ENCODE peak calls at places on chromosomes 11 and 22, in six cellular contexts. E is gastrocnemius medialis, C is BJ, M is K562, W is astrocyte of the cerebellum, Y is fibroblast of mammary gland. V is an unnamed sample.

GRCh38 chr11:26849009-26849408 is 127.1 kb upstream of the SLC5A12 start:
- DNase-seq in Y (no peak), C (no peak), M (no peak), W (no peak), E (peak; percentile 28), V (no peak)

GRCh38 chr11:118883368-118884071 is at the start of gene CXCR5:
- DNase-seq in C (no peak), W (no peak), M (no peak), Y (no peak), E (no peak), V (no peak)

GRCh38 chr22:25485626-25486545 is 78.6 kb upstream of the GRK3 start:
- DNase-seq in W (no peak), C (no peak), E (no peak), Y (no peak), M (no peak), V (no peak)

GRCh38 chr11:67165595-67165994 is 46.5 kb downstream of the KDM2A start:
- DNase-seq in M (no peak), C (no peak), Y (no peak), W (no peak), E (no peak), V (no peak)

GRCh38 chr11:2539761-2540520 is 95.1 kb downstream of the KCNQ1 start:
- DNase-seq in W (no peak), Y (no peak), C (no peak), M (no peak), E (no peak), V (no peak)

GRCh38 chr11:61975638-61976419 is 8.4 kb upstream of the FTH1 start:
- DNase-seq in Y (no peak), W (no peak), C (no peak), M (no peak), E (no peak), V (no peak)

GRCh38 chr22:29470159-29470855 is 9.7 kb upstream of the NEFH start:
- DNase-seq in E (no peak), M (peak; percentile 80), Y (peak; percentile 26), W (no peak), C (no peak), V (peak; percentile 20)

GRCh38 chr11:86488553-86488952 is 113.9 kb downstream of the CCDC81 start:
- DNase-seq in E (no peak), W (no peak), M (no peak), Y (peak; percentile 35), C (no peak), V (no peak)

GRCh38 chr11:108609681-108610080 is 16.1 kb upstream of the EXPH5 start:
- DNase-seq in M (no peak), E (no peak), W (no peak), Y (peak; percentile 42), C (no peak), V (peak; percentile 75)

GRCh38 chr11:66728760-66729385 is at the start of gene SPTBN2:
- DNase-seq in M (peak; percentile 77), Y (no peak), E (no peak), C (no peak), W (no peak), V (peak; percentile 18)

GRCh38 chr11:99368579-99368978 is 347.8 kb downstream of the CNTN5 start:
- DNase-seq in M (no peak), E (no peak), Y (peak; percentile 28), W (peak; percentile 24), C (no peak), V (peak; percentile 57)

GRCh38 chr11:128884703-128885338 is 6.3 kb upstream of the KCNJ5 start:
- DNase-seq in E (peak; percentile 45), Y (peak; percentile 68), C (peak; percentile 14), W (peak; percentile 49), M (peak; percentile 61), V (peak; percentile 54)

GRCh38 chr11:2769409-2769778 is 69.6 kb upstream of the KCNQ1OT1 start:
- DNase-seq in E (no peak), C (no peak), M (no peak), Y (no peak), W (no peak), V (no peak)

GRCh38 chr11:34415538-34415937 is 23.2 kb upstream of the CAT start:
- DNase-seq in C (no peak), E (no peak), M (no peak), W (no peak), Y (no peak), V (no peak)

GRCh38 chr11:18700375-18700774 is 1.8 kb downstream of the TMEM86A start:
- DNase-seq in C (no peak), M (no peak), W (no peak), E (no peak), Y (no peak), V (no peak)

GRCh38 chr11:133697161-133697560 is 148.2 kb downstream of the SPATA19 start:
- DNase-seq in W (no peak), Y (no peak), E (peak; percentile 5), M (no peak), C (no peak), V (no peak)

GRCh38 chr11:132242662-132243061 is 872.2 kb downstream of the NTM start:
- DNase-seq in C (no peak), W (no peak), E (no peak), Y (no peak), M (no peak), V (no peak)

GRCh38 chr22:31754813-31755212 is 994 bp downstream of the DEPDC5 start:
- DNase-seq in C (no peak), E (no peak), Y (peak; percentile 28), W (no peak), M (no peak), V (no peak)

GRCh38 chr22:17369553-17370035 is 334 bp downstream of the CECR2 start:
- DNase-seq in M (peak; percentile 25), W (no peak), E (no peak), Y (no peak), C (no peak), V (peak; percentile 48)

GRCh38 chr22:31637938-31638618 is 23.9 kb downstream of the PISD start:
- DNase-seq in Y (peak; percentile 51), M (peak; percentile 5), E (no peak), C (no peak), W (no peak), V (no peak)

GRCh38 chr11:976431-977160 is 50.9 kb downstream of the AP2A2 start:
- DNase-seq in C (no peak), E (no peak), Y (peak; percentile 71), M (no peak), W (peak; percentile 60), V (peak; percentile 47)

GRCh38 chr11:134572741-134573675 is 161.0 kb upstream of the B3GAT1 start:
- DNase-seq in W (no peak), C (no peak), E (no peak), M (no peak), Y (no peak), V (no peak)

GRCh38 chr11:128857341-128857740 is 9.8 kb downstream of the KCNJ1 start:
- DNase-seq in C (no peak), M (no peak), Y (no peak), E (no peak), W (no peak), V (no peak)

GRCh38 chr22:22368516-22368915 is 123.9 kb downstream of the VPREB1 start:
- DNase-seq in C (no peak), Y (no peak), E (no peak), W (no peak), M (peak; percentile 16), V (no peak)

GRCh38 chr22:22371031-22371541 is 126.5 kb downstream of the VPREB1 start:
- DNase-seq in C (no peak), W (no peak), M (peak; percentile 76), E (no peak), Y (peak; percentile 1), V (no peak)

GRCh38 chr22:22372063-22372462 is 127.5 kb downstream of the VPREB1 start:
- DNase-seq in M (no peak), E (no peak), Y (no peak), C (no peak), W (no peak), V (no peak)

GRCh38 chr22:22366478-22366988 is 121.9 kb downstream of the VPREB1 start:
- DNase-seq in C (no peak), M (no peak), Y (no peak), E (no peak), W (no peak), V (no peak)

GRCh38 chr22:22369962-22370265 is 125.3 kb downstream of the VPREB1 start:
- DNase-seq in C (no peak), E (no peak), M (peak; percentile 21), W (no peak), Y (no peak), V (no peak)
- H3K4me3 ChIP-seq in C (no peak overlapping the region), E (no peak overlapping the region), M (no peak overlapping the region), W (no peak overlapping the region), Y (no peak overlapping the region), V (no peak overlapping the region)

GRCh38 chr22:49436056-49436455 is 391.6 kb downstream of the BRD1 start:
- DNase-seq in M (no peak), E (no peak), Y (no peak), C (no peak), W (no peak), V (no peak)

GRCh38 chr22:49437956-49438355 is 389.7 kb downstream of the BRD1 start:
- DNase-seq in M (no peak), W (no peak), Y (no peak), E (no peak), C (no peak), V (no peak)

GRCh38 chr22:49437356-49437755 is 390.3 kb downstream of the BRD1 start:
- DNase-seq in E (no peak), W (no peak), Y (no peak), M (no peak), C (no peak), V (no peak)

GRCh38 chr22:49440931-49441330 is 386.7 kb downstream of the BRD1 start:
- DNase-seq in C (no peak), E (no peak), W (no peak), Y (no peak), M (no peak), V (no peak)

DNA sequence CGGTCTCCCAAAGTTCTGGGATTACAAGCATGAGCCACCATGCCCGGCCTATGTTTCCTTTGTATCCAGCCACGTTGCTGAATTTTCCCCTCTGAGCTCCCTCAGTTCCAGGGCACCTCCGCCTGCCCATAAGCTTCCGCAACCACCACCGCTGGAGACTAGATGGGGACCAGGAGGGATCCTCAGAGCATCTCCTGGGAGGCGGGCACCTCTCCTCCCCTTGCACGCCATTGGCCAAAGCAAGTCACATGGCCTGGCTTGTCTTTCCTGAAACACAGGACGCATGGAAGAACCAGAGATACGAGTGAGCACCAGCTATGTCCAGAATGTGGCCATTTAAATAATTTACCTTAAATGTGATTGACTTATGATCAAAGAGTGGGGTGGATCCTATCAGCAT is 388.3 kb downstream of the BRD1 start:
- DNase-seq in W (no peak), Y (no peak), M (peak; percentile 21), E (no peak), C (no peak), V (no peak)
- H3K4me3 ChIP-seq in W (no peak overlapping the region), Y (no peak overlapping the region), M (no peak overlapping the region), E (no peak overlapping the region), C (no peak overlapping the region), V (no peak overlapping the region)

DNA sequence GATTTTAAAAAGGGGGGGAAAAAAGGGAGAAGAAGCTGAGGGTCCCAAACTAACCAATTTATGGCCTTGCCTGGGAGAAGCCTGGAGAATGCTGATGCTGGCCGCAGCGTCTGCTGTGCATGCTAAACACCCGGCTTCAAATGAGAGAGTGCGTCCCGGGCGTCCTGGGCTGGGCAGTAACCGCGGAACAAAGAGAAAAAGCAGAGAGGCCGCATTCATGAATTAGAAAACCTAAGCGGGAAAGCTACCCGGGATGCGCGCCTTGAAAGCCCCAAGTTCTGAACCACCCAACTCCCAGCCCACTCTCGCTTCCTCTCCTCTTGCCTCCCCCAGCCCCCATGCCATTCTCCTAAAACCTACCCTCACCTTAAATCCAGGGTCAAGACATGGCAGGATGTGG is 6.5 kb downstream of the MN1 start:
- DNase-seq in W (no peak), E (no peak), Y (no peak), C (no peak), M (no peak), V (no peak)
- H3K4me3 ChIP-seq in W (peak overlapping the region; percentile 76), E (no peak overlapping the region), Y (no peak overlapping the region), C (no peak overlapping the region), M (no peak overlapping the region), V (no peak overlapping the region)

GRCh38 chr22:35752172-35752832 is 34.6 kb downstream of the APOL5 start:
- DNase-seq in W (no peak), E (no peak), C (no peak), Y (no peak), M (no peak), V (no peak)
- H3K4me3 ChIP-seq in W (no peak overlapping the region), E (no peak overlapping the region), C (no peak overlapping the region), Y (no peak overlapping the region), M (no peak overlapping the region), V (no peak overlapping the region)

V was measured in fibroblast of lung.